ENCODE peak calls at places on chromosomes 7 and 10, in four cellular contexts. L, N, G and W are unnamed samples.

GRCh38 chr10:133342942-133343341 is 4.2 kb upstream of the PRAP1 start:
- DNase-seq in L (no peak), N (no peak), G (no peak), W (no peak)

GRCh38 chr7:45402480-45403218 is 171.5 kb upstream of the ADCY1 start:
- DNase-seq in L (no peak), N (no peak), G (no peak), W (no peak)

GRCh38 chr7:80002865-80003264 is 131.8 kb upstream of the GNAI1 start:
- DNase-seq in L (peak; percentile 11), N (no peak), G (no peak), W (no peak)

GRCh38 chr7:98840096-98840495 is 29.7 kb downstream of the TMEM130 start:
- DNase-seq in L (no peak), N (no peak), G (no peak), W (no peak)

GRCh38 chr7:93622036-93622714 is 47.7 kb upstream of the CALCR start:
- DNase-seq in L (no peak), N (peak; percentile 18), G (no peak), W (peak; percentile 69)

GRCh38 chr10:88472540-88472939 is 110.6 kb downstream of the RNLS start:
- DNase-seq in L (no peak), N (no peak), G (no peak), W (peak; percentile 8)

GRCh38 chr7:98323597-98324322 is 42.3 kb downstream of the BRI3 start:
- DNase-seq in L (no peak), N (no peak), G (no peak), W (peak; percentile 80)

GRCh38 chr7:20417260-20417659 is 86.6 kb downstream of the ITGB8 start:
- DNase-seq in L (no peak), N (no peak), G (no peak), W (no peak)

GRCh38 chr10:98349508-98349922 is 65.5 kb downstream of the PYROXD2 start:
- DNase-seq in L (peak; percentile 97), N (no peak), G (no peak), W (no peak)

GRCh38 chr10:32229170-32229569 is 117.8 kb downstream of the EPC1 start:
- DNase-seq in L (no peak), N (no peak), G (no peak), W (no peak)

GRCh38 chr7:152588350-152588749 is 87.6 kb downstream of the XRCC2 start:
- DNase-seq in L (peak; percentile 31), N (no peak), G (no peak), W (peak; percentile 22)

GRCh38 chr10:5684318-5684970 is at the start of gene TASOR2:
- DNase-seq in L (peak; percentile 97), N (peak; percentile 92), G (peak; percentile 91), W (peak; percentile 99)

GRCh38 chr10:125020386-125020785 is 78.5 kb downstream of the ZRANB1 start:
- DNase-seq in L (no peak), N (no peak), G (no peak), W (no peak)

GRCh38 chr7:112266595-112267270 is 60.2 kb downstream of the ZNF277 start:
- DNase-seq in L (peak; percentile 2), N (no peak), G (no peak), W (no peak)

GRCh38 chr10:70931168-70931805 is 42.9 kb upstream of the PCBD1 start:
- DNase-seq in L (peak; percentile 41), N (no peak), G (no peak), W (peak; percentile 18)

GRCh38 chr10:112071596-112072133 is 111.9 kb downstream of the GPAM start:
- DNase-seq in L (no peak), N (no peak), G (no peak), W (no peak)

GRCh38 chr7:35253182-35253679 is 669 bp downstream of the TBX20 start:
- DNase-seq in L (peak; percentile 61), N (no peak), G (no peak), W (no peak)

GRCh38 chr10:83167081-83167480 is 972.2 kb upstream of the GHITM start:
- DNase-seq in L (no peak), N (no peak), G (no peak), W (no peak)

GRCh38 chr10:49178489-49179471 is 9.4 kb downstream of the TMEM273 start:
- DNase-seq in L (no peak), N (no peak), G (no peak), W (no peak)

GRCh38 chr7:70390251-70390650 is 741.7 kb upstream of the GALNT17 start:
- DNase-seq in L (no peak), N (no peak), G (no peak), W (no peak)

GRCh38 chr7:1028044-1028770 is 16.1 kb upstream of the GPR146 start:
- DNase-seq in L (peak; percentile 99), N (peak; percentile 86), G (peak; percentile 100), W (peak; percentile 85)

GRCh38 chr10:110069502-110069982 is 61.8 kb downstream of the ADD3 start:
- DNase-seq in L (no peak), N (no peak), G (no peak), W (peak; percentile 22)

GRCh38 chr7:108086962-108087361 is 43.2 kb downstream of the LAMB4 start:
- DNase-seq in L (no peak), N (no peak), G (no peak), W (no peak)

GRCh38 chr7:2818653-2819052 is 25.5 kb downstream of the GNA12 start:
- DNase-seq in L (no peak), N (no peak), G (no peak), W (no peak)

GRCh38 chr7:142919656-142920055 is 13.9 kb downstream of the TRPV5 start:
- DNase-seq in L (no peak), N (no peak), G (no peak), W (no peak)

GRCh38 chr7:92669616-92670153 is 79.5 kb upstream of the FAM133B start:
- DNase-seq in L (peak; percentile 7), N (no peak), G (no peak), W (no peak)

GRCh38 chr7:46811529-46811928 is 770.4 kb downstream of the TNS3 start:
- DNase-seq in L (peak; percentile 81), N (no peak), G (no peak), W (no peak)

GRCh38 chr7:113752689-113753088 is 166.1 kb downstream of the PPP1R3A start:
- DNase-seq in L (no peak), N (no peak), G (no peak), W (no peak)

GRCh38 chr7:80412842-80413241 is 99.0 kb downstream of the GNAT3 start:
- DNase-seq in L (no peak), N (no peak), G (no peak), W (no peak)

GRCh38 chr10:86598151-86598550 is 56.2 kb upstream of the OPN4 start:
- DNase-seq in L (no peak), N (no peak), G (no peak), W (no peak)

GRCh38 chr10:88996927-88997326 is 6.3 kb downstream of the FAS start:
- DNase-seq in L (no peak), N (no peak), G (no peak), W (no peak)

GRCh38 chr7:150962743-150963399 is 15.2 kb downstream of the KCNH2 start:
- DNase-seq in L (peak; percentile 90), N (peak; percentile 58), G (peak; percentile 83), W (peak; percentile 84)

GRCh38 chr10:120456626-120457430 is at the start of gene PLPP4:
- DNase-seq in L (peak; percentile 70), N (peak; percentile 34), G (peak; percentile 77), W (peak; percentile 59)

GRCh38 chr10:62153191-62153590 is 115.5 kb downstream of the RTKN2 start:
- DNase-seq in L (no peak), N (no peak), G (no peak), W (no peak)

GRCh38 chr10:97188234-97188847 is 2.6 kb upstream of the SLIT1 start:
- DNase-seq in L (no peak), N (no peak), G (no peak), W (no peak)